ENCODE peak calls at places on chromosome 2, in eight cellular contexts. One of them, this sample, is unnamed.

GRCh38 chr2:99637157-99637697 is 147.4 kb upstream of the REV1 start:
- DNase-seq in stimulated activated CD4-positive, alpha-beta T cell treated with anti-CD3 and anti-CD28 coated beads, Interleukin-1b, Interleukin-23, amount 100 ng/mL, for 24 hours: no peak
- DNase-seq in stimulated activated naive CD8-positive, alpha-beta T cell treated with anti-CD3 and anti-CD28 coated beads, Interleukin-15, Interleukin-2, amounts not matched to agents 100 U/mL and 50 U/mL, for 24 hours: no peak
- DNase-seq in heart left ventricle: no peak
- DNase-seq in activated T-cell treated with anti-CD3 and anti-CD28 coated beads for 24 hours: no peak
- DNase-seq in B cell: no peak
- DNase-seq in nucleus accumbens: no peak
- DNase-seq in NCI-H1417: peak
- DNase-seq in this sample: no peak

GRCh38 chr2:147927053-147927588 is 82.3 kb downstream of the ACVR2A start:
- DNase-seq in stimulated activated CD4-positive, alpha-beta T cell treated with anti-CD3 and anti-CD28 coated beads, Interleukin-1b, Interleukin-23, amount 100 ng/mL, for 24 hours: no peak
- DNase-seq in stimulated activated naive CD8-positive, alpha-beta T cell treated with anti-CD3 and anti-CD28 coated beads, Interleukin-15, Interleukin-2, amounts not matched to agents 100 U/mL and 50 U/mL, for 24 hours: no peak
- DNase-seq in heart left ventricle: no peak
- DNase-seq in activated T-cell treated with anti-CD3 and anti-CD28 coated beads for 24 hours: no peak
- DNase-seq in B cell: no peak
- DNase-seq in nucleus accumbens: no peak
- DNase-seq in NCI-H1417: no peak
- DNase-seq in this sample: no peak

GRCh38 chr2:237591021-237591370 is 462 bp upstream of the RAB17 start:
- DNase-seq in stimulated activated CD4-positive, alpha-beta T cell treated with anti-CD3 and anti-CD28 coated beads, Interleukin-1b, Interleukin-23, amount 100 ng/mL, for 24 hours: no peak
- DNase-seq in stimulated activated naive CD8-positive, alpha-beta T cell treated with anti-CD3 and anti-CD28 coated beads, Interleukin-15, Interleukin-2, amounts not matched to agents 100 U/mL and 50 U/mL, for 24 hours: no peak
- DNase-seq in heart left ventricle: no peak
- DNase-seq in activated T-cell treated with anti-CD3 and anti-CD28 coated beads for 24 hours: no peak
- DNase-seq in B cell: no peak
- DNase-seq in nucleus accumbens: no peak
- DNase-seq in NCI-H1417: no peak
- DNase-seq in this sample: no peak

GRCh38 chr2:116510117-116510671 is 1304.3 kb upstream of the DDX18 start:
- DNase-seq in stimulated activated CD4-positive, alpha-beta T cell treated with anti-CD3 and anti-CD28 coated beads, Interleukin-1b, Interleukin-23, amount 100 ng/mL, for 24 hours: no peak
- DNase-seq in stimulated activated naive CD8-positive, alpha-beta T cell treated with anti-CD3 and anti-CD28 coated beads, Interleukin-15, Interleukin-2, amounts not matched to agents 100 U/mL and 50 U/mL, for 24 hours: no peak
- DNase-seq in heart left ventricle: no peak
- DNase-seq in activated T-cell treated with anti-CD3 and anti-CD28 coated beads for 24 hours: no peak
- DNase-seq in B cell: no peak
- DNase-seq in nucleus accumbens: no peak
- DNase-seq in NCI-H1417: no peak
- DNase-seq in this sample: no peak

GRCh38 chr2:72130671-72131360 is 16.8 kb downstream of the CYP26B1 start:
- DNase-seq in stimulated activated CD4-positive, alpha-beta T cell treated with anti-CD3 and anti-CD28 coated beads, Interleukin-1b, Interleukin-23, amount 100 ng/mL, for 24 hours: no peak
- DNase-seq in stimulated activated naive CD8-positive, alpha-beta T cell treated with anti-CD3 and anti-CD28 coated beads, Interleukin-15, Interleukin-2, amounts not matched to agents 100 U/mL and 50 U/mL, for 24 hours: no peak
- DNase-seq in heart left ventricle: peak
- DNase-seq in activated T-cell treated with anti-CD3 and anti-CD28 coated beads for 24 hours: no peak
- DNase-seq in B cell: peak
- DNase-seq in nucleus accumbens: no peak
- DNase-seq in NCI-H1417: no peak
- DNase-seq in this sample: no peak

GRCh38 chr2:10312437-10312957 is 9.8 kb downstream of the HPCAL1 start:
- DNase-seq in stimulated activated CD4-positive, alpha-beta T cell treated with anti-CD3 and anti-CD28 coated beads, Interleukin-1b, Interleukin-23, amount 100 ng/mL, for 24 hours: no peak
- DNase-seq in stimulated activated naive CD8-positive, alpha-beta T cell treated with anti-CD3 and anti-CD28 coated beads, Interleukin-15, Interleukin-2, amounts not matched to agents 100 U/mL and 50 U/mL, for 24 hours: no peak
- DNase-seq in heart left ventricle: no peak
- DNase-seq in activated T-cell treated with anti-CD3 and anti-CD28 coated beads for 24 hours: no peak
- DNase-seq in B cell: no peak
- DNase-seq in nucleus accumbens: no peak
- DNase-seq in NCI-H1417: no peak
- DNase-seq in this sample: no peak

GRCh38 chr2:120594856-120595685 is 140.6 kb upstream of the GLI2 start:
- DNase-seq in stimulated activated CD4-positive, alpha-beta T cell treated with anti-CD3 and anti-CD28 coated beads, Interleukin-1b, Interleukin-23, amount 100 ng/mL, for 24 hours: no peak
- DNase-seq in stimulated activated naive CD8-positive, alpha-beta T cell treated with anti-CD3 and anti-CD28 coated beads, Interleukin-15, Interleukin-2, amounts not matched to agents 100 U/mL and 50 U/mL, for 24 hours: no peak
- DNase-seq in heart left ventricle: no peak
- DNase-seq in activated T-cell treated with anti-CD3 and anti-CD28 coated beads for 24 hours: no peak
- DNase-seq in B cell: no peak
- DNase-seq in nucleus accumbens: no peak
- DNase-seq in NCI-H1417: no peak
- DNase-seq in this sample: no peak

GRCh38 chr2:63888490-63889402 is 47.0 kb downstream of the UGP2 start:
- DNase-seq in stimulated activated CD4-positive, alpha-beta T cell treated with anti-CD3 and anti-CD28 coated beads, Interleukin-1b, Interleukin-23, amount 100 ng/mL, for 24 hours: peak
- DNase-seq in stimulated activated naive CD8-positive, alpha-beta T cell treated with anti-CD3 and anti-CD28 coated beads, Interleukin-15, Interleukin-2, amounts not matched to agents 100 U/mL and 50 U/mL, for 24 hours: peak
- DNase-seq in heart left ventricle: no peak
- DNase-seq in activated T-cell treated with anti-CD3 and anti-CD28 coated beads for 24 hours: peak
- DNase-seq in B cell: peak
- DNase-seq in nucleus accumbens: no peak
- DNase-seq in NCI-H1417: peak
- DNase-seq in this sample: peak

GRCh38 chr2:63434024-63434423 is 154.3 kb downstream of the WDPCP start:
- DNase-seq in stimulated activated CD4-positive, alpha-beta T cell treated with anti-CD3 and anti-CD28 coated beads, Interleukin-1b, Interleukin-23, amount 100 ng/mL, for 24 hours: no peak
- DNase-seq in stimulated activated naive CD8-positive, alpha-beta T cell treated with anti-CD3 and anti-CD28 coated beads, Interleukin-15, Interleukin-2, amounts not matched to agents 100 U/mL and 50 U/mL, for 24 hours: no peak
- DNase-seq in heart left ventricle: no peak
- DNase-seq in activated T-cell treated with anti-CD3 and anti-CD28 coated beads for 24 hours: no peak
- DNase-seq in B cell: no peak
- DNase-seq in nucleus accumbens: no peak
- DNase-seq in NCI-H1417: no peak
- DNase-seq in this sample: no peak

GRCh38 chr2:100142393-100142792 is at the start of gene AFF3:
- DNase-seq in stimulated activated CD4-positive, alpha-beta T cell treated with anti-CD3 and anti-CD28 coated beads, Interleukin-1b, Interleukin-23, amount 100 ng/mL, for 24 hours: peak
- DNase-seq in stimulated activated naive CD8-positive, alpha-beta T cell treated with anti-CD3 and anti-CD28 coated beads, Interleukin-15, Interleukin-2, amounts not matched to agents 100 U/mL and 50 U/mL, for 24 hours: peak
- DNase-seq in heart left ventricle: no peak
- DNase-seq in activated T-cell treated with anti-CD3 and anti-CD28 coated beads for 24 hours: peak
- DNase-seq in B cell: peak
- DNase-seq in nucleus accumbens: no peak
- DNase-seq in NCI-H1417: no peak
- DNase-seq in this sample: no peak

GRCh38 chr2:73995810-73996209 is 11.1 kb downstream of the TET3 start:
- DNase-seq in stimulated activated CD4-positive, alpha-beta T cell treated with anti-CD3 and anti-CD28 coated beads, Interleukin-1b, Interleukin-23, amount 100 ng/mL, for 24 hours: no peak
- DNase-seq in stimulated activated naive CD8-positive, alpha-beta T cell treated with anti-CD3 and anti-CD28 coated beads, Interleukin-15, Interleukin-2, amounts not matched to agents 100 U/mL and 50 U/mL, for 24 hours: no peak
- DNase-seq in heart left ventricle: no peak
- DNase-seq in activated T-cell treated with anti-CD3 and anti-CD28 coated beads for 24 hours: no peak
- DNase-seq in B cell: no peak
- DNase-seq in nucleus accumbens: no peak
- DNase-seq in NCI-H1417: no peak
- DNase-seq in this sample: peak

GRCh38 chr2:47002031-47002430 is 86.4 kb upstream of the MCFD2 start:
- DNase-seq in stimulated activated CD4-positive, alpha-beta T cell treated with anti-CD3 and anti-CD28 coated beads, Interleukin-1b, Interleukin-23, amount 100 ng/mL, for 24 hours: no peak
- DNase-seq in stimulated activated naive CD8-positive, alpha-beta T cell treated with anti-CD3 and anti-CD28 coated beads, Interleukin-15, Interleukin-2, amounts not matched to agents 100 U/mL and 50 U/mL, for 24 hours: no peak
- DNase-seq in heart left ventricle: no peak
- DNase-seq in activated T-cell treated with anti-CD3 and anti-CD28 coated beads for 24 hours: no peak
- DNase-seq in B cell: no peak
- DNase-seq in nucleus accumbens: no peak
- DNase-seq in NCI-H1417: no peak
- DNase-seq in this sample: no peak

GRCh38 chr2:159615936-159616733 is at the start of gene BAZ2B:
- DNase-seq in stimulated activated CD4-positive, alpha-beta T cell treated with anti-CD3 and anti-CD28 coated beads, Interleukin-1b, Interleukin-23, amount 100 ng/mL, for 24 hours: peak
- DNase-seq in stimulated activated naive CD8-positive, alpha-beta T cell treated with anti-CD3 and anti-CD28 coated beads, Interleukin-15, Interleukin-2, amounts not matched to agents 100 U/mL and 50 U/mL, for 24 hours: peak
- DNase-seq in heart left ventricle: peak
- DNase-seq in activated T-cell treated with anti-CD3 and anti-CD28 coated beads for 24 hours: peak
- DNase-seq in B cell: peak
- DNase-seq in nucleus accumbens: peak
- DNase-seq in NCI-H1417: peak
- DNase-seq in this sample: no peak

GRCh38 chr2:121076885-121077549 is 208.0 kb downstream of the TFCP2L1 start:
- DNase-seq in stimulated activated CD4-positive, alpha-beta T cell treated with anti-CD3 and anti-CD28 coated beads, Interleukin-1b, Interleukin-23, amount 100 ng/mL, for 24 hours: peak
- DNase-seq in stimulated activated naive CD8-positive, alpha-beta T cell treated with anti-CD3 and anti-CD28 coated beads, Interleukin-15, Interleukin-2, amounts not matched to agents 100 U/mL and 50 U/mL, for 24 hours: peak
- DNase-seq in heart left ventricle: peak
- DNase-seq in activated T-cell treated with anti-CD3 and anti-CD28 coated beads for 24 hours: peak
- DNase-seq in B cell: peak
- DNase-seq in nucleus accumbens: no peak
- DNase-seq in NCI-H1417: peak
- DNase-seq in this sample: peak

GRCh38 chr2:240300261-240300821 is 135.1 kb upstream of the GPC1 start:
- DNase-seq in stimulated activated CD4-positive, alpha-beta T cell treated with anti-CD3 and anti-CD28 coated beads, Interleukin-1b, Interleukin-23, amount 100 ng/mL, for 24 hours: no peak
- DNase-seq in stimulated activated naive CD8-positive, alpha-beta T cell treated with anti-CD3 and anti-CD28 coated beads, Interleukin-15, Interleukin-2, amounts not matched to agents 100 U/mL and 50 U/mL, for 24 hours: no peak
- DNase-seq in heart left ventricle: no peak
- DNase-seq in activated T-cell treated with anti-CD3 and anti-CD28 coated beads for 24 hours: no peak
- DNase-seq in B cell: no peak
- DNase-seq in nucleus accumbens: no peak
- DNase-seq in NCI-H1417: no peak
- DNase-seq in this sample: no peak

GRCh38 chr2:37920570-37920969 is 4.5 kb upstream of the RMDN2 start:
- DNase-seq in stimulated activated CD4-positive, alpha-beta T cell treated with anti-CD3 and anti-CD28 coated beads, Interleukin-1b, Interleukin-23, amount 100 ng/mL, for 24 hours: no peak
- DNase-seq in stimulated activated naive CD8-positive, alpha-beta T cell treated with anti-CD3 and anti-CD28 coated beads, Interleukin-15, Interleukin-2, amounts not matched to agents 100 U/mL and 50 U/mL, for 24 hours: no peak
- DNase-seq in heart left ventricle: no peak
- DNase-seq in activated T-cell treated with anti-CD3 and anti-CD28 coated beads for 24 hours: no peak
- DNase-seq in B cell: no peak
- DNase-seq in nucleus accumbens: no peak
- DNase-seq in NCI-H1417: no peak
- DNase-seq in this sample: no peak

GRCh38 chr2:128494640-128495321 is 176.1 kb upstream of the HS6ST1 start:
- DNase-seq in stimulated activated CD4-positive, alpha-beta T cell treated with anti-CD3 and anti-CD28 coated beads, Interleukin-1b, Interleukin-23, amount 100 ng/mL, for 24 hours: no peak
- DNase-seq in stimulated activated naive CD8-positive, alpha-beta T cell treated with anti-CD3 and anti-CD28 coated beads, Interleukin-15, Interleukin-2, amounts not matched to agents 100 U/mL and 50 U/mL, for 24 hours: no peak
- DNase-seq in heart left ventricle: peak
- DNase-seq in activated T-cell treated with anti-CD3 and anti-CD28 coated beads for 24 hours: no peak
- DNase-seq in B cell: no peak
- DNase-seq in nucleus accumbens: no peak
- DNase-seq in NCI-H1417: no peak
- DNase-seq in this sample: no peak

GRCh38 chr2:29042581-29043075 is 31.7 kb downstream of the PCARE start:
- DNase-seq in stimulated activated CD4-positive, alpha-beta T cell treated with anti-CD3 and anti-CD28 coated beads, Interleukin-1b, Interleukin-23, amount 100 ng/mL, for 24 hours: no peak
- DNase-seq in stimulated activated naive CD8-positive, alpha-beta T cell treated with anti-CD3 and anti-CD28 coated beads, Interleukin-15, Interleukin-2, amounts not matched to agents 100 U/mL and 50 U/mL, for 24 hours: no peak
- DNase-seq in heart left ventricle: no peak
- DNase-seq in activated T-cell treated with anti-CD3 and anti-CD28 coated beads for 24 hours: no peak
- DNase-seq in B cell: no peak
- DNase-seq in nucleus accumbens: no peak
- DNase-seq in NCI-H1417: no peak
- DNase-seq in this sample: no peak

GRCh38 chr2:45691152-45691551 is 39.7 kb downstream of the PRKCE start:
- DNase-seq in stimulated activated CD4-positive, alpha-beta T cell treated with anti-CD3 and anti-CD28 coated beads, Interleukin-1b, Interleukin-23, amount 100 ng/mL, for 24 hours: no peak
- DNase-seq in stimulated activated naive CD8-positive, alpha-beta T cell treated with anti-CD3 and anti-CD28 coated beads, Interleukin-15, Interleukin-2, amounts not matched to agents 100 U/mL and 50 U/mL, for 24 hours: no peak
- DNase-seq in heart left ventricle: no peak
- DNase-seq in activated T-cell treated with anti-CD3 and anti-CD28 coated beads for 24 hours: no peak
- DNase-seq in B cell: no peak
- DNase-seq in nucleus accumbens: no peak
- DNase-seq in NCI-H1417: peak
- DNase-seq in this sample: no peak

GRCh38 chr2:84894131-84894586 is 11.3 kb upstream of the TMSB10 start:
- DNase-seq in stimulated activated CD4-positive, alpha-beta T cell treated with anti-CD3 and anti-CD28 coated beads, Interleukin-1b, Interleukin-23, amount 100 ng/mL, for 24 hours: no peak
- DNase-seq in stimulated activated naive CD8-positive, alpha-beta T cell treated with anti-CD3 and anti-CD28 coated beads, Interleukin-15, Interleukin-2, amounts not matched to agents 100 U/mL and 50 U/mL, for 24 hours: no peak
- DNase-seq in heart left ventricle: no peak
- DNase-seq in activated T-cell treated with anti-CD3 and anti-CD28 coated beads for 24 hours: no peak
- DNase-seq in B cell: no peak
- DNase-seq in nucleus accumbens: no peak
- DNase-seq in NCI-H1417: no peak
- DNase-seq in this sample: no peak

GRCh38 chr2:69163109-69163508 is 150.1 kb downstream of the ANTXR1 start:
- DNase-seq in stimulated activated CD4-positive, alpha-beta T cell treated with anti-CD3 and anti-CD28 coated beads, Interleukin-1b, Interleukin-23, amount 100 ng/mL, for 24 hours: no peak
- DNase-seq in stimulated activated naive CD8-positive, alpha-beta T cell treated with anti-CD3 and anti-CD28 coated beads, Interleukin-15, Interleukin-2, amounts not matched to agents 100 U/mL and 50 U/mL, for 24 hours: no peak
- DNase-seq in heart left ventricle: no peak
- DNase-seq in activated T-cell treated with anti-CD3 and anti-CD28 coated beads for 24 hours: no peak
- DNase-seq in B cell: no peak
- DNase-seq in nucleus accumbens: no peak
- DNase-seq in NCI-H1417: no peak
- DNase-seq in this sample: no peak

GRCh38 chr2:7857904-7858303 is 824.0 kb upstream of the ID2 start:
- DNase-seq in stimulated activated CD4-positive, alpha-beta T cell treated with anti-CD3 and anti-CD28 coated beads, Interleukin-1b, Interleukin-23, amount 100 ng/mL, for 24 hours: no peak
- DNase-seq in stimulated activated naive CD8-positive, alpha-beta T cell treated with anti-CD3 and anti-CD28 coated beads, Interleukin-15, Interleukin-2, amounts not matched to agents 100 U/mL and 50 U/mL, for 24 hours: no peak
- DNase-seq in heart left ventricle: no peak
- DNase-seq in activated T-cell treated with anti-CD3 and anti-CD28 coated beads for 24 hours: no peak
- DNase-seq in B cell: no peak
- DNase-seq in nucleus accumbens: no peak
- DNase-seq in NCI-H1417: peak
- DNase-seq in this sample: no peak

GRCh38 chr2:172552547-172553291 is 3.2 kb upstream of the PDK1 start:
- DNase-seq in stimulated activated CD4-positive, alpha-beta T cell treated with anti-CD3 and anti-CD28 coated beads, Interleukin-1b, Interleukin-23, amount 100 ng/mL, for 24 hours: no peak
- DNase-seq in stimulated activated naive CD8-positive, alpha-beta T cell treated with anti-CD3 and anti-CD28 coated beads, Interleukin-15, Interleukin-2, amounts not matched to agents 100 U/mL and 50 U/mL, for 24 hours: no peak
- DNase-seq in heart left ventricle: no peak
- DNase-seq in activated T-cell treated with anti-CD3 and anti-CD28 coated beads for 24 hours: no peak
- DNase-seq in B cell: no peak
- DNase-seq in nucleus accumbens: no peak
- DNase-seq in NCI-H1417: no peak
- DNase-seq in this sample: no peak

GRCh38 chr2:9712263-9712662 is 81.5 kb upstream of the YWHAQ start:
- DNase-seq in stimulated activated CD4-positive, alpha-beta T cell treated with anti-CD3 and anti-CD28 coated beads, Interleukin-1b, Interleukin-23, amount 100 ng/mL, for 24 hours: no peak
- DNase-seq in stimulated activated naive CD8-positive, alpha-beta T cell treated with anti-CD3 and anti-CD28 coated beads, Interleukin-15, Interleukin-2, amounts not matched to agents 100 U/mL and 50 U/mL, for 24 hours: no peak
- DNase-seq in heart left ventricle: no peak
- DNase-seq in activated T-cell treated with anti-CD3 and anti-CD28 coated beads for 24 hours: no peak
- DNase-seq in B cell: no peak
- DNase-seq in nucleus accumbens: no peak
- DNase-seq in NCI-H1417: peak
- DNase-seq in this sample: no peak

GRCh38 chr2:153291718-153292117 is 186.8 kb downstream of the RPRM start:
- DNase-seq in stimulated activated CD4-positive, alpha-beta T cell treated with anti-CD3 and anti-CD28 coated beads, Interleukin-1b, Interleukin-23, amount 100 ng/mL, for 24 hours: no peak
- DNase-seq in stimulated activated naive CD8-positive, alpha-beta T cell treated with anti-CD3 and anti-CD28 coated beads, Interleukin-15, Interleukin-2, amounts not matched to agents 100 U/mL and 50 U/mL, for 24 hours: no peak
- DNase-seq in heart left ventricle: no peak
- DNase-seq in activated T-cell treated with anti-CD3 and anti-CD28 coated beads for 24 hours: no peak
- DNase-seq in B cell: no peak
- DNase-seq in nucleus accumbens: no peak
- DNase-seq in NCI-H1417: no peak
- DNase-seq in this sample: no peak

GRCh38 chr2:42224422-42225067 is 55.4 kb downstream of the EML4 start:
- DNase-seq in stimulated activated CD4-positive, alpha-beta T cell treated with anti-CD3 and anti-CD28 coated beads, Interleukin-1b, Interleukin-23, amount 100 ng/mL, for 24 hours: no peak
- DNase-seq in stimulated activated naive CD8-positive, alpha-beta T cell treated with anti-CD3 and anti-CD28 coated beads, Interleukin-15, Interleukin-2, amounts not matched to agents 100 U/mL and 50 U/mL, for 24 hours: no peak
- DNase-seq in heart left ventricle: no peak
- DNase-seq in activated T-cell treated with anti-CD3 and anti-CD28 coated beads for 24 hours: no peak
- DNase-seq in B cell: no peak
- DNase-seq in nucleus accumbens: no peak
- DNase-seq in NCI-H1417: no peak
- DNase-seq in this sample: no peak

GRCh38 chr2:118969025-118969733 is 27.2 kb downstream of the MARCO start:
- DNase-seq in stimulated activated CD4-positive, alpha-beta T cell treated with anti-CD3 and anti-CD28 coated beads, Interleukin-1b, Interleukin-23, amount 100 ng/mL, for 24 hours: no peak
- DNase-seq in stimulated activated naive CD8-positive, alpha-beta T cell treated with anti-CD3 and anti-CD28 coated beads, Interleukin-15, Interleukin-2, amounts not matched to agents 100 U/mL and 50 U/mL, for 24 hours: no peak
- DNase-seq in heart left ventricle: no peak
- DNase-seq in activated T-cell treated with anti-CD3 and anti-CD28 coated beads for 24 hours: no peak
- DNase-seq in B cell: no peak
- DNase-seq in nucleus accumbens: no peak
- DNase-seq in NCI-H1417: no peak
- DNase-seq in this sample: no peak

GRCh38 chr2:113930448-113930847 is 40.6 kb downstream of the ACTR3 start:
- DNase-seq in stimulated activated CD4-positive, alpha-beta T cell treated with anti-CD3 and anti-CD28 coated beads, Interleukin-1b, Interleukin-23, amount 100 ng/mL, for 24 hours: no peak
- DNase-seq in stimulated activated naive CD8-positive, alpha-beta T cell treated with anti-CD3 and anti-CD28 coated beads, Interleukin-15, Interleukin-2, amounts not matched to agents 100 U/mL and 50 U/mL, for 24 hours: no peak
- DNase-seq in heart left ventricle: no peak
- DNase-seq in activated T-cell treated with anti-CD3 and anti-CD28 coated beads for 24 hours: no peak
- DNase-seq in B cell: no peak
- DNase-seq in nucleus accumbens: no peak
- DNase-seq in NCI-H1417: no peak
- DNase-seq in this sample: no peak

GRCh38 chr2:123073371-123073770 is 951.7 kb upstream of the CNTNAP5 start:
- DNase-seq in stimulated activated CD4-positive, alpha-beta T cell treated with anti-CD3 and anti-CD28 coated beads, Interleukin-1b, Interleukin-23, amount 100 ng/mL, for 24 hours: no peak
- DNase-seq in stimulated activated naive CD8-positive, alpha-beta T cell treated with anti-CD3 and anti-CD28 coated beads, Interleukin-15, Interleukin-2, amounts not matched to agents 100 U/mL and 50 U/mL, for 24 hours: no peak
- DNase-seq in heart left ventricle: no peak
- DNase-seq in activated T-cell treated with anti-CD3 and anti-CD28 coated beads for 24 hours: no peak
- DNase-seq in B cell: no peak
- DNase-seq in nucleus accumbens: no peak
- DNase-seq in NCI-H1417: no peak
- DNase-seq in this sample: no peak

GRCh38 chr2:127371037-127371436 is 16.7 kb downstream of the MAP3K2 start:
- DNase-seq in stimulated activated CD4-positive, alpha-beta T cell treated with anti-CD3 and anti-CD28 coated beads, Interleukin-1b, Interleukin-23, amount 100 ng/mL, for 24 hours: no peak
- DNase-seq in stimulated activated naive CD8-positive, alpha-beta T cell treated with anti-CD3 and anti-CD28 coated beads, Interleukin-15, Interleukin-2, amounts not matched to agents 100 U/mL and 50 U/mL, for 24 hours: no peak
- DNase-seq in heart left ventricle: peak
- DNase-seq in activated T-cell treated with anti-CD3 and anti-CD28 coated beads for 24 hours: no peak
- DNase-seq in B cell: no peak
- DNase-seq in nucleus accumbens: no peak
- DNase-seq in NCI-H1417: no peak
- DNase-seq in this sample: no peak

GRCh38 chr2:29110916-29111315 is 4.3 kb upstream of the CLIP4 start:
- DNase-seq in stimulated activated CD4-positive, alpha-beta T cell treated with anti-CD3 and anti-CD28 coated beads, Interleukin-1b, Interleukin-23, amount 100 ng/mL, for 24 hours: no peak
- DNase-seq in stimulated activated naive CD8-positive, alpha-beta T cell treated with anti-CD3 and anti-CD28 coated beads, Interleukin-15, Interleukin-2, amounts not matched to agents 100 U/mL and 50 U/mL, for 24 hours: no peak
- DNase-seq in heart left ventricle: no peak
- DNase-seq in activated T-cell treated with anti-CD3 and anti-CD28 coated beads for 24 hours: no peak
- DNase-seq in B cell: no peak
- DNase-seq in nucleus accumbens: no peak
- DNase-seq in NCI-H1417: no peak
- DNase-seq in this sample: no peak

GRCh38 chr2:168456526-168457176 is 579 bp downstream of the CERS6 start:
- DNase-seq in stimulated activated CD4-positive, alpha-beta T cell treated with anti-CD3 and anti-CD28 coated beads, Interleukin-1b, Interleukin-23, amount 100 ng/mL, for 24 hours: no peak
- DNase-seq in stimulated activated naive CD8-positive, alpha-beta T cell treated with anti-CD3 and anti-CD28 coated beads, Interleukin-15, Interleukin-2, amounts not matched to agents 100 U/mL and 50 U/mL, for 24 hours: peak
- DNase-seq in heart left ventricle: peak
- DNase-seq in activated T-cell treated with anti-CD3 and anti-CD28 coated beads for 24 hours: no peak
- DNase-seq in B cell: peak
- DNase-seq in nucleus accumbens: peak
- DNase-seq in NCI-H1417: peak
- DNase-seq in this sample: peak

GRCh38 chr2:100416939-100417744 is at the start of gene CHST10:
- DNase-seq in stimulated activated CD4-positive, alpha-beta T cell treated with anti-CD3 and anti-CD28 coated beads, Interleukin-1b, Interleukin-23, amount 100 ng/mL, for 24 hours: peak
- DNase-seq in stimulated activated naive CD8-positive, alpha-beta T cell treated with anti-CD3 and anti-CD28 coated beads, Interleukin-15, Interleukin-2, amounts not matched to agents 100 U/mL and 50 U/mL, for 24 hours: peak
- DNase-seq in heart left ventricle: peak
- DNase-seq in activated T-cell treated with anti-CD3 and anti-CD28 coated beads for 24 hours: peak
- DNase-seq in B cell: peak
- DNase-seq in nucleus accumbens: peak
- DNase-seq in NCI-H1417: peak
- DNase-seq in this sample: peak

GRCh38 chr2:21372654-21373053 is 248.9 kb downstream of the TDRD15 start:
- DNase-seq in stimulated activated CD4-positive, alpha-beta T cell treated with anti-CD3 and anti-CD28 coated beads, Interleukin-1b, Interleukin-23, amount 100 ng/mL, for 24 hours: no peak
- DNase-seq in stimulated activated naive CD8-positive, alpha-beta T cell treated with anti-CD3 and anti-CD28 coated beads, Interleukin-15, Interleukin-2, amounts not matched to agents 100 U/mL and 50 U/mL, for 24 hours: no peak
- DNase-seq in heart left ventricle: no peak
- DNase-seq in activated T-cell treated with anti-CD3 and anti-CD28 coated beads for 24 hours: no peak
- DNase-seq in B cell: no peak
- DNase-seq in nucleus accumbens: no peak
- DNase-seq in NCI-H1417: no peak
- DNase-seq in this sample: no peak

This sample was measured in NCI-H1930.